ENCODE peak calls at places on chromosomes 2 and 18, in six cellular contexts. J is NB4, D is NCI-H2227 treated with DMSO at 0.1 percent for 48 hours, U is cerebellar cortex, T is AML-193, I is endothelial cell. S is an unnamed sample.

GRCh38 chr18:23291456-23292205 is 156.3 kb downstream of the CABLES1 start:
- DNase-seq in I (no peak), T (no peak), J (no peak), U (no peak), D (no peak), S (no peak)

GRCh38 chr2:31526946-31527345 is 53.8 kb downstream of the SRD5A2 start:
- DNase-seq in T (no peak), J (no peak), I (no peak), D (no peak), U (no peak), S (no peak)

GRCh38 chr2:238075397-238075796 is 14.6 kb downstream of the SCLY start:
- DNase-seq in I (no peak), T (no peak), J (no peak), U (no peak), D (no peak), S (no peak)

GRCh38 chr2:101873543-101873942 is 118.2 kb upstream of the IL1R2 start:
- DNase-seq in I (no peak), U (peak), T (peak), J (peak), D (no peak), S (peak)

GRCh38 chr2:25219621-25220020 is 51.2 kb upstream of the POMC start:
- DNase-seq in I (no peak), D (no peak), T (no peak), J (no peak), U (no peak), S (no peak)

GRCh38 chr2:128217671-128218070 is 101.0 kb downstream of the HS6ST1 start:
- DNase-seq in D (no peak), U (no peak), J (peak), T (peak), I (no peak), S (no peak)

GRCh38 chr2:30639836-30640235 is 167.4 kb downstream of the CAPN13 start:
- DNase-seq in T (no peak), U (no peak), D (no peak), I (no peak), J (no peak), S (no peak)

GRCh38 chr2:223759569-223760430 is 77.6 kb downstream of the AP1S3 start:
- DNase-seq in I (no peak), J (peak), D (no peak), T (no peak), U (no peak), S (no peak)

GRCh38 chr2:189298481-189298880 is 118.9 kb upstream of the COL5A2 start:
- DNase-seq in D (no peak), I (no peak), J (no peak), U (no peak), T (no peak), S (no peak)

GRCh38 chr2:86074256-86074655 is 31.4 kb downstream of the POLR1A start:
- DNase-seq in I (no peak), J (no peak), T (no peak), U (no peak), D (peak), S (no peak)